ENCODE peak calls at places on chromosome 2, in six cellular contexts. S is A549, T is upper lobe of left lung, X is prostate gland, I is HepG2, Q is right lobe of liver. B is an unnamed sample.

GRCh38 chr2:69828913-69829242 is 582 bp upstream of the GMCL1 start:
- DNase-seq in S (no peak), T (no peak), X (no peak), I (no peak), Q (no peak), B (no peak)

GRCh38 chr2:138572318-138572717 is 70.7 kb downstream of the SPOPL start:
- DNase-seq in S (no peak), T (no peak), X (no peak), I (no peak), Q (no peak), B (no peak)

GRCh38 chr2:11962707-11963358 is 216.4 kb downstream of the LPIN1 start:
- DNase-seq in S (no peak), T (no peak), X (peak; percentile 40), I (no peak), Q (no peak), B (no peak)

GRCh38 chr2:39546937-39547336 is 109.9 kb upstream of the MAP4K3 start:
- DNase-seq in S (no peak), T (no peak), X (no peak), I (peak; percentile 70), Q (no peak), B (no peak)

GRCh38 chr2:216379955-216380354 is 7.7 kb upstream of the MARCHF4 start:
- DNase-seq in S (no peak), T (no peak), X (no peak), I (no peak), Q (no peak), B (no peak)

GRCh38 chr2:63763336-63764056 is 78.2 kb upstream of the UGP2 start:
- DNase-seq in S (no peak), T (no peak), X (no peak), I (no peak), Q (peak; percentile 57), B (no peak)

GRCh38 chr2:178059111-178059510 is 13.5 kb downstream of the PDE11A start:
- DNase-seq in S (no peak), T (no peak), X (no peak), I (no peak), Q (no peak), B (no peak)

GRCh38 chr2:10712186-10712809 is 9.1 kb upstream of the ATP6V1C2 start:
- DNase-seq in S (no peak), T (no peak), X (no peak), I (no peak), Q (no peak), B (no peak)

GRCh38 chr2:11681722-11682589 is 12.0 kb upstream of the NTSR2 start:
- DNase-seq in S (peak; percentile 43), T (peak; percentile 49), X (peak; percentile 29), I (peak; percentile 55), Q (no peak), B (no peak)

GRCh38 chr2:140643761-140644187 is 1487.0 kb downstream of the LRP1B start:
- DNase-seq in S (peak; percentile 58), T (no peak), X (no peak), I (no peak), Q (no peak), B (no peak)

GRCh38 chr2:36461039-36461681 is 105.6 kb downstream of the CRIM1 start:
- DNase-seq in S (peak; percentile 82), T (no peak), X (no peak), I (peak; percentile 46), Q (no peak), B (no peak)

GRCh38 chr2:74498500-74499268 is 719 bp downstream of the LBX2 start:
- DNase-seq in S (peak; percentile 32), T (peak; percentile 29), X (no peak), I (no peak), Q (no peak), B (no peak)

GRCh38 chr2:56185582-56186046 is 1.8 kb downstream of the CCDC85A start:
- DNase-seq in S (peak; percentile 56), T (peak; percentile 47), X (peak; percentile 20), I (no peak), Q (no peak), B (no peak)

GRCh38 chr2:11405599-11406491 is 60.1 kb downstream of the E2F6 start:
- DNase-seq in S (no peak), T (no peak), X (no peak), I (no peak), Q (no peak), B (no peak)

GRCh38 chr2:234676859-234677450 is 180.1 kb upstream of the ARL4C start:
- DNase-seq in S (no peak), T (no peak), X (no peak), I (peak; percentile 94), Q (no peak), B (no peak)

GRCh38 chr2:169765523-169765922 is 31.9 kb downstream of the KLHL23 start:
- DNase-seq in S (no peak), T (no peak), X (no peak), I (peak; percentile 52), Q (no peak), B (no peak)

GRCh38 chr2:75605770-75606535 is 40.6 kb upstream of the MRPL19 start:
- DNase-seq in S (peak; percentile 70), T (peak; percentile 68), X (no peak), I (peak; percentile 69), Q (no peak), B (peak; percentile 61)

GRCh38 chr2:112646102-112646719 is 472 bp downstream of the SLC20A1 start:
- DNase-seq in S (no peak), T (no peak), X (peak; percentile 17), I (no peak), Q (peak; percentile 64), B (no peak)

GRCh38 chr2:241701405-241702154 is at the start of gene ING5:
- DNase-seq in S (peak; percentile 95), T (peak; percentile 97), X (peak; percentile 96), I (peak; percentile 89), Q (peak; percentile 98), B (no peak)

GRCh38 chr2:241702155-241702404 is 241 bp downstream of the ING5 start:
- DNase-seq in S (peak; percentile 89), T (no peak), X (no peak), I (no peak), Q (no peak), B (no peak)

GRCh38 chr2:241702405-241703127 is 727 bp downstream of the ING5 start:
- DNase-seq in S (peak; percentile 84), T (peak; percentile 89), X (peak; percentile 85), I (peak; percentile 85), Q (peak; percentile 94), B (no peak)

GRCh38 chr2:241703128-241703604 is 1.3 kb downstream of the ING5 start:
- DNase-seq in S (peak; percentile 29), T (no peak), X (no peak), I (no peak), Q (no peak), B (no peak)

DNA sequence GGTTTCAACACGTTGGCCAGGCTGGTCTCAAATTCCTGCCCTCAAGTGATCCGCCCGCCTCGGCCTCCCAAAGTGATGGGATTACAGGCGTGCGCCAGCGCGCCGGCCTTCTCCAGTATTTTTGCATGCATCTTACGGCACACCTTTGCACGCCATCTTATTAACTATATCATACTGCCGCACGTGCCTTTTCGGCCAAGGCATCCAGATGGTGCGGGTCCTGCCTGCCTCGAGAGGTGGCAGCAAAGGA is 759 bp upstream of the ING5 start:
- DNase-seq in S (no peak), T (no peak), X (no peak), I (no peak), Q (no peak), B (no peak)
- TF ChIP-seq CTCF in S (peak; percentile 34), T (peak; percentile 36), X (peak; percentile 65), I (peak; percentile 78), Q (peak; percentile 57), B (peak; percentile 26)

GRCh38 chr2:37648316-37649011 is 23.0 kb downstream of the CDC42EP3 start:
- DNase-seq in S (no peak), T (peak; percentile 86), X (no peak), I (no peak), Q (peak; percentile 64), B (peak; percentile 70)
- TF ChIP-seq POLR2A in S (no peak), T (no peak), X (no peak), I (no peak), Q (no peak), B (no peak)

GRCh38 chr2:150475479-150476212 is 11.8 kb downstream of the RND3 start:
- DNase-seq in S (no peak), T (no peak), X (no peak), I (no peak), Q (no peak), B (no peak)
- H3K4me1 ChIP-seq in S (peaks cover 100% of the 10 kb centered on the region), T (peaks cover 32% of the 10 kb centered on the region), X (no peaks in the 10 kb centered on the region), I (no peaks in the 10 kb centered on the region), Q (no peaks in the 10 kb centered on the region), B (peaks cover 81% of the 10 kb centered on the region)

DNA sequence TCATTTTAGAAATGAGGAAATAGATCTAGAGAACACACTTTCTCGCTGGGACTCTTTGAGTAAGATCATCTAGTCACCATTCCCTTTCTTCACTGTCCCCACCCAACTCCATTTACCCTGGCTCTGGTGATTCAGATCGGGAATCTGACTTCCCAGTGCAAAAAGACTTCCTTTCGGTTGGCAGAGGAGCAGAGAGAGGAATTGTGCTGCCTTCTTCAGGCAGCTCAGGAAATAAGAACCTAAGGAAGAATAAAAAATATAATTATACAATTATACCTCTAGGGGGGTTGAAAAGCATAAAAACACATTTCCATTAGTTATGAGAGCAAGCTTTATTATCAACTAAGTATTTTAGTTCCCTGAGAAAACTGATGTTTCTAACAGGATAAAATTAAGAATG is 9.3 kb upstream of the MPP4 start:
- DNase-seq in S (peak; percentile 9), T (no peak), X (no peak), I (no peak), Q (no peak), B (no peak)
- TF ChIP-seq CTCF in S (peak; percentile 19), T (no peak), X (no peak), I (no peak), Q (no peak), B (no peak)

GRCh38 chr2:217413193-217413592 is 553.3 kb upstream of the TNP1 start:
- DNase-seq in S (no peak), T (no peak), X (no peak), I (no peak), Q (no peak), B (no peak)
- TF ChIP-seq POLR2A in S (no peak), T (no peak), X (no peak), I (no peak), Q (no peak), B (no peak)

DNA sequence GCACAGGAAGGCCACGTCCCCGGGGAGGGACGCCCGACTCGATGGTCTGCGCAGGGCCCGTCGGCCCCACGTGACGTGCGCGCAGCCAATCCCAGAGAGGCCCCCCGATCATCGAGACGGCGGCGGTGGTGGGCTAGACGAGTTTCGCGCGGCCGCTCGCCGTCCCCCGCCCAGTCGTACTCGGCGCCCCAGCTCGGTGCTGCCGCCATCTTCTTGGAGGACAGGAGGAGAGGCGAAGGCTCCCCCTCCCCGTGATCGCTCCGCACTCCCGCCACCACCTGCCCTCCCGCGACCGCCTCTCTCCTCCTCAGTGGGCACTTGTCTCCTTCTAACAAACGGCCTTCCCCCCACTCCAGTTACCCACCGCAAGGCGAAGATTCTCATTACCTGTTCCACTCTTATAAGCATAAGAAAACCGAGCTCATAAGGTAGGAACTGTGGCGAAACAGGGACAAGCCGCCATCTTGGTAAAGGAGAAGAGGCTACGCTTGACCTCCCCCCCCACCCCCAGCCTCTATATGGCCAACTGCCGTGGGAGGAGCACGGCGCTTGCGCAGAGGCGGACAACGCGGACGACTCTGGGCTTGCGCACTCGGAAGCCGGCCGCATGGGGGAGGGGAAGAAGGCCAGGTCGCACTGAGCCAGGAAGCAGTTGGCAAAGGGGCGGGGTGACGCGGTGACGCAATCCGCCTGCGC is at the start of gene HDLBP:
- DNase-seq in S (peak; percentile 99), T (peak; percentile 99), X (peak; percentile 99), I (peak; percentile 98), Q (peak; percentile 100), B (peak; percentile 99)
- H3K4me1 ChIP-seq in S (peaks cover 63% of the 10 kb centered on the region), T (peaks cover 46% of the 10 kb centered on the region), X (peaks cover 3% of the 10 kb centered on the region), I (peaks cover 75% of the 10 kb centered on the region), Q (no peaks in the 10 kb centered on the region), B (peaks cover 76% of the 10 kb centered on the region)